ENCODE peak calls at places on chromosome 1, in five cellular contexts. A is MCF 10A; O is activated naive CD4-positive, alpha-beta T cell; N is AG10803; R is NT2/D1. H is an unnamed sample.
A peak's percentile ranks its signal among the peaks of the same experiment; 100 is the strongest.

GRCh38 chr1:35369922-35370671 is 101.6 kb downstream of the ZMYM4 start:
- DNase-seq in A (no peak), O (no peak), N (peak; percentile 84), R (no peak), H (no peak)

GRCh38 chr1:79293611-79294010 is 287.1 kb upstream of the ADGRL4 start:
- DNase-seq in N (peak; percentile 24), O (no peak), A (peak; percentile 47), R (no peak), H (no peak)

GRCh38 chr1:96313216-96313615 is 408.4 kb upstream of the PTBP2 start:
- DNase-seq in R (no peak), A (peak; percentile 71), N (peak; percentile 72), O (no peak), H (no peak)

GRCh38 chr1:25641931-25642611 is 25.5 kb downstream of the MAN1C1 start:
- DNase-seq in A (peak; percentile 15), O (no peak), R (no peak), N (peak; percentile 95), H (no peak)

GRCh38 chr1:215284966-215285365 is 202.4 kb downstream of the KCNK2 start:
- DNase-seq in N (no peak), A (no peak), R (no peak), O (no peak), H (no peak)

GRCh38 chr1:22814176-22815042 is 103.8 kb downstream of the EPHB2 start:
- DNase-seq in A (no peak), R (no peak), O (no peak), N (peak; percentile 78), H (no peak)

GRCh38 chr1:154960446-154961136 is 991 bp downstream of the PYGO2 start:
- DNase-seq in N (no peak), O (no peak), A (no peak), R (no peak), H (no peak)

GRCh38 chr1:200423235-200423634 is 13.4 kb upstream of the ZNF281 start:
- DNase-seq in O (no peak), A (no peak), N (no peak), R (no peak), H (no peak)

GRCh38 chr1:54927475-54928240 is 40.7 kb upstream of the DHCR24 start:
- DNase-seq in O (no peak), R (no peak), A (no peak), N (peak; percentile 56), H (no peak)

GRCh38 chr1:176884286-176884685 is 280.2 kb downstream of the ASTN1 start:
- DNase-seq in R (no peak), N (no peak), O (no peak), A (no peak), H (no peak)

GRCh38 chr1:148435406-148435805 is 47.7 kb downstream of the PPIAL4G start:
- DNase-seq in O (no peak), A (no peak), R (no peak), N (no peak), H (no peak)

GRCh38 chr1:156122519-156123355 is 8.2 kb downstream of the LMNA start:
- DNase-seq in N (peak; percentile 84), O (no peak), R (no peak), A (peak; percentile 98), H (no peak)

GRCh38 chr1:96991261-96991660 is 269.7 kb downstream of the PTBP2 start:
- DNase-seq in O (no peak), R (no peak), A (no peak), N (no peak), H (no peak)